ENCODE peak calls at places on chromosomes 5 and 9, in eight cellular contexts. Z, E, O, D, W, F, U and K are unnamed samples.
A peak's percentile ranks its signal among the peaks of the same experiment; 100 is the strongest.

GRCh38 chr9:84669293-84670105 is at the start of gene NTRK2:
- DNase-seq in E (peak; percentile 52), D (peak; percentile 19), Z (peak; percentile 69), W (peak; percentile 52), O (peak; percentile 30), U (peak; percentile 35), F (peak; percentile 2), K (no peak)

GRCh38 chr5:76326559-76327351 is 76.3 kb upstream of the IQGAP2 start:
- DNase-seq in W (no peak), D (no peak), F (no peak), Z (peak; percentile 78), U (no peak), O (no peak), E (no peak), K (no peak)

GRCh38 chr5:80064124-80064523 is 29.0 kb downstream of the THBS4 start:
- DNase-seq in Z (no peak), F (no peak), D (no peak), E (no peak), O (no peak), W (no peak), U (no peak), K (no peak)

GRCh38 chr9:121476156-121476555 is 23.5 kb downstream of the GGTA1 start:
- DNase-seq in W (no peak), O (no peak), Z (no peak), D (no peak), E (no peak), F (no peak), U (peak; percentile 37), K (no peak)

GRCh38 chr5:139636975-139637408 is 11.2 kb upstream of the CXXC5 start:
- DNase-seq in E (peak; percentile 47), U (no peak), O (no peak), W (peak; percentile 83), D (no peak), Z (no peak), F (peak; percentile 51), K (no peak)

GRCh38 chr9:111870774-111871542 is 25.7 kb upstream of the UGCG start:
- DNase-seq in F (no peak), D (no peak), O (no peak), E (no peak), W (no peak), U (no peak), Z (no peak), K (no peak)

GRCh38 chr5:131164161-131164930 is 710 bp downstream of the HINT1 start:
- DNase-seq in D (peak; percentile 43), Z (peak; percentile 86), U (peak; percentile 59), F (peak; percentile 84), W (peak; percentile 81), E (peak; percentile 79), O (peak; percentile 72), K (peak; percentile 33)

GRCh38 chr5:96601200-96601599 is 61.0 kb upstream of the CAST start:
- DNase-seq in W (no peak), E (no peak), O (peak; percentile 14), U (no peak), D (no peak), Z (no peak), F (no peak), K (no peak)

GRCh38 chr5:308672-309271 is 12.7 kb upstream of the AHRR start:
- DNase-seq in D (no peak), E (peak; percentile 34), O (peak; percentile 33), U (no peak), W (no peak), F (peak; percentile 19), Z (peak; percentile 26), K (peak; percentile 35)

GRCh38 chr5:53246042-53246836 is 136.7 kb upstream of the MOCS2 start:
- DNase-seq in F (peak; percentile 94), U (no peak), O (peak; percentile 61), D (no peak), W (peak; percentile 93), E (peak; percentile 89), Z (no peak), K (no peak)

GRCh38 chr5:148976569-148977321 is 86.1 kb downstream of the SH3TC2 start:
- DNase-seq in Z (peak; percentile 57), W (no peak), E (peak; percentile 80), F (peak; percentile 48), U (no peak), D (no peak), O (no peak), K (no peak)

GRCh38 chr9:1294641-1295040 is 244.5 kb downstream of the DMRT2 start:
- DNase-seq in D (no peak), O (no peak), W (no peak), U (no peak), Z (no peak), E (no peak), F (no peak), K (no peak)

GRCh38 chr5:10507575-10508024 is 56.3 kb upstream of the ANKRD33B start:
- DNase-seq in E (no peak), D (no peak), F (peak; percentile 58), Z (no peak), U (no peak), O (no peak), W (no peak), K (no peak)

GRCh38 chr5:116864157-116864837 is 289.7 kb upstream of the SEMA6A start:
- DNase-seq in E (peak; percentile 8), Z (peak; percentile 83), W (no peak), O (no peak), F (no peak), D (no peak), U (no peak), K (no peak)

GRCh38 chr5:117454716-117455212 is 880.1 kb upstream of the SEMA6A start:
- DNase-seq in U (peak; percentile 42), D (peak; percentile 48), E (peak; percentile 14), F (peak; percentile 6), W (peak; percentile 43), Z (peak; percentile 26), O (peak; percentile 41), K (no peak)

GRCh38 chr5:135141303-135142268 is 107.6 kb upstream of the PITX1 start:
- DNase-seq in F (peak; percentile 33), Z (no peak), D (no peak), E (no peak), U (no peak), O (no peak), W (peak; percentile 51), K (no peak)

GRCh38 chr9:72185561-72185960 is 36.3 kb downstream of the GDA start:
- DNase-seq in F (no peak), O (no peak), Z (no peak), E (no peak), U (no peak), D (no peak), W (peak; percentile 41), K (no peak)

GRCh38 chr5:74665823-74666222 is 19.2 kb upstream of the HEXB start:
- DNase-seq in E (no peak), W (no peak), D (no peak), U (no peak), Z (no peak), O (no peak), F (no peak), K (no peak)

GRCh38 chr9:4225291-4226119 is 74.4 kb downstream of the GLIS3 start:
- DNase-seq in W (peak; percentile 84), D (no peak), O (peak; percentile 56), U (no peak), F (peak; percentile 95), Z (no peak), E (peak; percentile 97), K (peak; percentile 75)

GRCh38 chr5:81855576-81855975 is 104.7 kb upstream of the SSBP2 start:
- DNase-seq in W (peak; percentile 37), U (no peak), E (no peak), D (no peak), Z (no peak), F (no peak), O (no peak), K (no peak)

GRCh38 chr9:81874926-81875325 is 53.3 kb upstream of the SPATA31D4 start:
- DNase-seq in W (peak; percentile 78), F (peak; percentile 94), O (peak; percentile 90), E (peak; percentile 84), D (no peak), Z (no peak), U (no peak), K (peak; percentile 21)

DNA sequence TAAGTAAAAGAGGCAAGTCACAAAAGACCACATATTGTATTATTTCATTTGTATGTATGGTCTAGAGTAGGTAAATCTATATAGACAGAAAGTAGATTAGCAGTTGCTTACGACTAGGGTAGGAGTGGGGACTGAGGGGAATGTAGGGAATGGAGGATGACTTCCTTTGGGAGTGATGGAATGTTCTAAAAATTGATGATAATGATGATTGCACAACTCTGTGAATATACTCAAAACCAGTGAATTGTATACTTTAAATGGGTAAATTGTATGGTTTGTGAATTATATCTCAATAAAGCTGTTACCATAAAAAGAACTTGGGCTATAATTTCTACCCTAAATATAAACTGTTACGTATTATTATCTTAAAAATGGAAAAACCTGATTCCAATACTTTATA is 35.0 kb downstream of the ADAMTS6 start:
- DNase-seq in O (peak; percentile 50), U (no peak), D (no peak), E (no peak), W (no peak), F (no peak), Z (no peak), K (no peak)
- TF ChIP-seq CTCF in O (no peak), U (no peak), D (no peak), E (no peak), W (no peak), F (no peak), Z (no peak), K (no peak)

GRCh38 chr9:97852399-97853055 is 499 bp upstream of the FOXE1 start:
- DNase-seq in E (no peak), Z (peak; percentile 43), U (no peak), F (no peak), O (no peak), W (no peak), D (no peak), K (no peak)
- H3K4me3 ChIP-seq in E (no peak overlapping the region), Z (peak overlapping the region; percentile 29), U (peak overlapping the region; percentile 35), F (no peak overlapping the region), O (no peak overlapping the region), W (no peak overlapping the region), D (peak overlapping the region; percentile 41), K (no peak overlapping the region)

GRCh38 chr5:31702709-31703108 is 63.8 kb downstream of the PDZD2 start:
- DNase-seq in O (no peak), W (no peak), U (no peak), E (no peak), F (no peak), D (no peak), Z (no peak), K (no peak)

GRCh38 chr5:31701642-31702041 is 62.7 kb downstream of the PDZD2 start:
- DNase-seq in Z (peak; percentile 69), F (no peak), E (no peak), U (no peak), W (no peak), D (no peak), O (no peak), K (no peak)

GRCh38 chr5:31703757-31704156 is 64.8 kb downstream of the PDZD2 start:
- DNase-seq in E (no peak), D (no peak), W (no peak), Z (no peak), U (no peak), F (no peak), O (no peak), K (no peak)

GRCh38 chr5:31692561-31693221 is 53.8 kb downstream of the PDZD2 start:
- DNase-seq in F (no peak), D (peak; percentile 44), O (no peak), U (no peak), E (no peak), Z (no peak), W (no peak), K (no peak)

GRCh38 chr5:31698667-31699066 is 59.7 kb downstream of the PDZD2 start:
- DNase-seq in W (no peak), Z (no peak), U (no peak), E (no peak), F (no peak), D (no peak), O (no peak), K (no peak)
- TF ChIP-seq CTCF in W (no peak), Z (no peak), U (no peak), E (no peak), F (no peak), D (no peak), O (no peak), K (no peak)

GRCh38 chr9:98794802-98795201 is 1.6 kb downstream of the ANKS6 start:
- DNase-seq in Z (no peak), F (no peak), U (no peak), O (no peak), E (no peak), W (no peak), D (no peak), K (no peak)
- H3K4me3 ChIP-seq in Z (peak overlapping the region; percentile 67), F (no peak overlapping the region), U (no peak overlapping the region), O (no peak overlapping the region), E (no peak overlapping the region), W (no peak overlapping the region), D (no peak overlapping the region), K (no peak overlapping the region)